ENCODE peak calls at places on chromosomes 11 and 22, in seven cellular contexts. F is adrenal gland; U is stimulated activated CD4-positive, alpha-beta T cell treated with anti-CD3 and anti-CD28 coated beads, Interleukin-4, amount 100 ng/mL, for 24 hours; O is heart left ventricle; R is Calu3; V is activated CD4-positive, alpha-beta T cell treated with anti-CD3 and anti-CD28 coated beads for 24 hours; M is NCI-H1694. Z is an unnamed sample.

GRCh38 chr22:50483106-50483505 is 1.8 kb downstream of the ADM2 start:
- DNase-seq in U (no peak), V (no peak), R (no peak), O (no peak), M (no peak), F (no peak), Z (no peak)

GRCh38 chr11:118004543-118005223 is 18.5 kb downstream of the IL10RA start:
- DNase-seq in F (no peak), R (no peak), M (no peak), U (no peak), V (no peak), O (no peak), Z (no peak)

GRCh38 chr11:43738600-43739409 is 58.3 kb downstream of the HSD17B12 start:
- DNase-seq in R (peak), V (no peak), F (peak), M (no peak), U (no peak), O (peak), Z (peak)

GRCh38 chr11:126284829-126285228 is 1.9 kb downstream of the TIRAP start:
- DNase-seq in F (peak), M (no peak), R (peak), V (peak), U (peak), O (peak), Z (peak)

GRCh38 chr11:36719708-36720107 is 121.7 kb upstream of the RAG2 start:
- DNase-seq in M (no peak), R (no peak), U (no peak), F (no peak), V (no peak), O (no peak), Z (no peak)

GRCh38 chr11:27703453-27703852 is 3.2 kb upstream of the BDNF start:
- DNase-seq in V (no peak), U (no peak), F (no peak), O (no peak), M (no peak), R (no peak), Z (peak)

GRCh38 chr22:25645266-25645665 is 80.8 kb downstream of the GRK3 start:
- DNase-seq in F (no peak), M (no peak), O (no peak), V (no peak), R (no peak), U (no peak), Z (no peak)

GRCh38 chr11:2915473-2915872 is 13.7 kb downstream of the PHLDA2 start:
- DNase-seq in R (no peak), V (no peak), F (no peak), O (no peak), U (no peak), M (no peak), Z (no peak)

Z was measured in trophoblast cell.